ENCODE peak calls at places on chromosomes 4 and X, in eight cellular contexts. X is HS-5; E is NCI-H1105 treated with DMSO at 0.1 percent for 48 hours; L is H9; G is naive thymus-derived CD8-positive, alpha-beta T cell; U is NT2/D1; N is lung; K is CD4-positive, alpha-beta T cell. C is an unnamed sample.

GRCh38 chrX:154013614-154014360 is 5.9 kb downstream of the IRAK1 start:
- DNase-seq in X (no peak), E (peak; percentile 44), L (peak; percentile 63), G (peak; percentile 54), U (no peak), N (no peak), K (peak; percentile 51), C (peak; percentile 66)

GRCh38 chrX:110421499-110422455 is 63.1 kb downstream of the RTL9 start:
- DNase-seq in X (no peak), E (peak; percentile 59), L (no peak), G (no peak), U (no peak), N (peak; percentile 57), K (no peak), C (no peak)

GRCh38 chr4:8601086-8601485 is 8.5 kb downstream of the CPZ start:
- DNase-seq in X (no peak), E (no peak), L (no peak), G (no peak), U (no peak), N (no peak), K (no peak), C (no peak)

GRCh38 chr4:83392562-83392961 is 57.9 kb upstream of the HPSE start:
- DNase-seq in X (no peak), E (no peak), L (no peak), G (no peak), U (no peak), N (no peak), K (no peak), C (no peak)

GRCh38 chrX:30822068-30822671 is 66.9 kb downstream of the TAB3 start:
- DNase-seq in X (no peak), E (no peak), L (no peak), G (no peak), U (no peak), N (no peak), K (no peak), C (no peak)

GRCh38 chrX:119288890-119289393 is 52.9 kb downstream of the PGRMC1 start:
- DNase-seq in X (no peak), E (no peak), L (no peak), G (no peak), U (no peak), N (no peak), K (no peak), C (no peak)

GRCh38 chrX:106726485-106727437 is at the start of gene RNF128:
- DNase-seq in X (no peak), E (peak; percentile 16), L (peak; percentile 78), G (no peak), U (peak; percentile 63), N (peak; percentile 53), K (no peak), C (peak; percentile 37)

GRCh38 chr4:123478859-123479345 is 82.3 kb downstream of the SPRY1 start:
- DNase-seq in X (no peak), E (no peak), L (no peak), G (no peak), U (no peak), N (peak; percentile 75), K (no peak), C (peak; percentile 65)

GRCh38 chrX:1576201-1577101 is 15.0 kb upstream of the AKAP17A start:
- DNase-seq in X (no peak), E (no peak), L (no peak), G (peak; percentile 37), U (no peak), N (peak; percentile 15), K (no peak), C (no peak)

GRCh38 chrX:39760930-39761329 is 336.8 kb downstream of the BCOR start:
- DNase-seq in X (no peak), E (no peak), L (no peak), G (no peak), U (no peak), N (no peak), K (no peak), C (no peak)

GRCh38 chrX:118271770-118272169 is 74.1 kb upstream of the WDR44 start:
- DNase-seq in X (no peak), E (no peak), L (no peak), G (no peak), U (no peak), N (no peak), K (no peak), C (peak; percentile 5)

C was measured in adipocyte.